ENCODE peak calls at places on chromosome X, in seven cellular contexts. N is mesendoderm, M is H9, H is IMR-90, T is mesenchymal stem cell, P is H1, Y is trophoblast cell. B is an unnamed sample.

GRCh38 chrX:110734894-110735541 is 60.6 kb downstream of the CHRDL1 start:
- DNase-seq in N (peak), M (no peak), H (peak), T (peak), P (no peak), Y (peak), B (no peak)

GRCh38 chrX:15804563-15804962 is 14.3 kb downstream of the ZRSR2 start:
- DNase-seq in N (no peak), M (no peak), H (no peak), T (no peak), P (no peak), Y (no peak), B (no peak)

GRCh38 chrX:17022205-17022604 is 75.7 kb downstream of the REPS2 start:
- DNase-seq in N (no peak), M (no peak), H (peak), T (no peak), P (no peak), Y (peak), B (no peak)

GRCh38 chrX:117641913-117642656 is 474.5 kb downstream of the KLHL13 start:
- DNase-seq in N (no peak), M (no peak), H (no peak), T (no peak), P (no peak), Y (no peak), B (no peak)

GRCh38 chrX:153880440-153880815 is 5.5 kb downstream of the L1CAM start:
- DNase-seq in N (no peak), M (no peak), H (no peak), T (no peak), P (no peak), Y (no peak), B (no peak)

GRCh38 chrX:18426004-18426320 is 554 bp downstream of the CDKL5 start:
- DNase-seq in N (no peak), M (no peak), H (no peak), T (no peak), P (no peak), Y (no peak), B (no peak)

GRCh38 chrX:30312858-30313257 is 3.7 kb upstream of the NR0B1 start:
- DNase-seq in N (no peak), M (no peak), H (no peak), T (no peak), P (no peak), Y (no peak), B (no peak)

GRCh38 chrX:83934220-83934619 is 73.3 kb downstream of the CYLC1 start:
- DNase-seq in N (peak), M (no peak), H (no peak), T (no peak), P (no peak), Y (no peak), B (no peak)

GRCh38 chrX:69163936-69164741 is 1.1 kb downstream of the PJA1 start:
- DNase-seq in N (peak), M (peak), H (no peak), T (peak), P (no peak), Y (peak), B (no peak)

GRCh38 chrX:38342853-38343778 is 9.3 kb upstream of the OTC start:
- DNase-seq in N (no peak), M (no peak), H (no peak), T (no peak), P (no peak), Y (no peak), B (no peak)

GRCh38 chrX:56382278-56382677 is 150.1 kb downstream of the KLF8 start:
- DNase-seq in N (no peak), M (no peak), H (no peak), T (no peak), P (no peak), Y (no peak), B (no peak)

GRCh38 chrX:15269120-15269519 is 763 bp downstream of the ASB9 start:
- DNase-seq in N (no peak), M (no peak), H (no peak), T (no peak), P (no peak), Y (no peak), B (no peak)

GRCh38 chrX:110346681-110347080 is 12.0 kb upstream of the RTL9 start:
- DNase-seq in N (peak), M (peak), H (no peak), T (no peak), P (peak), Y (peak), B (no peak)

GRCh38 chrX:100316987-100317386 is 93.1 kb downstream of the PCDH19 start:
- DNase-seq in N (no peak), M (no peak), H (no peak), T (no peak), P (no peak), Y (no peak), B (no peak)

GRCh38 chrX:154719132-154719675 is 31.7 kb downstream of the GAB3 start:
- DNase-seq in N (no peak), M (no peak), H (peak), T (peak), P (no peak), Y (peak), B (no peak)

GRCh38 chrX:10186355-10186754 is 29.6 kb downstream of the CLCN4 start:
- DNase-seq in N (no peak), M (no peak), H (no peak), T (no peak), P (no peak), Y (no peak), B (no peak)

GRCh38 chrX:103423955-103424640 is 47.8 kb downstream of the BEX3 start:
- DNase-seq in N (peak), M (peak), H (no peak), T (no peak), P (no peak), Y (no peak), B (no peak)

GRCh38 chrX:81577028-81577427 is 375.1 kb downstream of the SH3BGRL start:
- DNase-seq in N (no peak), M (no peak), H (no peak), T (no peak), P (no peak), Y (no peak), B (no peak)

GRCh38 chrX:110786486-110786885 is 9.1 kb downstream of the CHRDL1 start:
- DNase-seq in N (no peak), M (no peak), H (peak), T (peak), P (no peak), Y (peak), B (no peak)

GRCh38 chrX:123121241-123121640 is 62.8 kb upstream of the GRIA3 start:
- DNase-seq in N (no peak), M (no peak), H (no peak), T (no peak), P (no peak), Y (no peak), B (no peak)

GRCh38 chrX:45767021-45767491 is 566.4 kb upstream of the DIPK2B start:
- DNase-seq in N (no peak), M (no peak), H (peak), T (peak), P (no peak), Y (no peak), B (no peak)

GRCh38 chrX:134542485-134542884 is 82.5 kb downstream of the HPRT1 start:
- DNase-seq in N (peak), M (no peak), H (peak), T (peak), P (no peak), Y (peak), B (no peak)

GRCh38 chrX:21493226-21493850 is 119.1 kb downstream of the CNKSR2 start:
- DNase-seq in N (no peak), M (no peak), H (peak), T (no peak), P (no peak), Y (no peak), B (no peak)

GRCh38 chrX:103704863-103705262 is 5.8 kb upstream of the TMEM31 start:
- DNase-seq in N (no peak), M (no peak), H (no peak), T (no peak), P (no peak), Y (no peak), B (no peak)

GRCh38 chrX:47232803-47233332 is at the start of gene USP11:
- DNase-seq in N (peak), M (peak), H (peak), T (peak), P (peak), Y (no peak), B (no peak)

GRCh38 chrX:129744881-129745321 is 6.1 kb downstream of the XPNPEP2 start:
- DNase-seq in N (no peak), M (no peak), H (no peak), T (no peak), P (no peak), Y (no peak), B (no peak)

GRCh38 chrX:150268839-150269238 is 94.3 kb upstream of the MAMLD1 start:
- DNase-seq in N (no peak), M (no peak), H (no peak), T (no peak), P (no peak), Y (no peak), B (no peak)

GRCh38 chrX:107721318-107721717 is 54.3 kb downstream of the TSC22D3 start:
- DNase-seq in N (no peak), M (no peak), H (no peak), T (no peak), P (no peak), Y (no peak), B (no peak)

GRCh38 chrX:123884809-123885408 is 25.1 kb downstream of the XIAP start:
- DNase-seq in N (peak), M (no peak), H (peak), T (peak), P (no peak), Y (peak), B (peak)

GRCh38 chrX:119343856-119344255 is 55.3 kb upstream of the SLC25A43 start:
- DNase-seq in N (no peak), M (no peak), H (no peak), T (no peak), P (no peak), Y (no peak), B (no peak)

GRCh38 chrX:53654378-53654777 is 32.1 kb downstream of the HUWE1 start:
- DNase-seq in N (no peak), M (no peak), H (peak), T (no peak), P (no peak), Y (no peak), B (no peak)

GRCh38 chrX:15946783-15947550 is 92.4 kb upstream of the AP1S2 start:
- DNase-seq in N (peak), M (no peak), H (peak), T (peak), P (no peak), Y (no peak), B (no peak)

GRCh38 chrX:55787063-55787462 is 69.5 kb downstream of the RRAGB start:
- DNase-seq in N (no peak), M (no peak), H (no peak), T (no peak), P (no peak), Y (peak), B (no peak)

DNA sequence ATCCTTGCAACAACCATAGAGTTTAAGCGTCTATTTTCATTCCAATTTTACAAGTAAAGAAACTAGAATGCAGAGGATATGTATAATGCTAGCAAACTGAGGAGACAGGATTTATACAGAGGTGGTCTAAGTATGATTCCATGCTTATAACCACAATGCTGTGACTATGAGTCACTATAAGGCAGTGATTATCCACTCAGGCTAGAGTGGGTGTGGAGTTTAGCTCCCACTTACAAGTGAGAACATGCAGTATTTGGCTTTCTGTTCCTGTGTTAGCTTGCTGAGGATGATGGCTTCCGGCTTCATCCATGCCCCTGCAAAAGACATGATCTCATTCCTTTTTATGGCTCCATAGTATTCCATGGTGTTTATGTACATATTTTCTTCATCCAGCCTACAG is 41.6 kb upstream of the EDA2R start:
- DNase-seq in N (no peak), M (no peak), H (peak), T (no peak), P (no peak), Y (no peak), B (no peak)
- H3K18ac ChIP-seq in N (no peak), M (no peak), H (no peak), T (no peak), P (no peak), Y (no peak), B (no peak)

DNA sequence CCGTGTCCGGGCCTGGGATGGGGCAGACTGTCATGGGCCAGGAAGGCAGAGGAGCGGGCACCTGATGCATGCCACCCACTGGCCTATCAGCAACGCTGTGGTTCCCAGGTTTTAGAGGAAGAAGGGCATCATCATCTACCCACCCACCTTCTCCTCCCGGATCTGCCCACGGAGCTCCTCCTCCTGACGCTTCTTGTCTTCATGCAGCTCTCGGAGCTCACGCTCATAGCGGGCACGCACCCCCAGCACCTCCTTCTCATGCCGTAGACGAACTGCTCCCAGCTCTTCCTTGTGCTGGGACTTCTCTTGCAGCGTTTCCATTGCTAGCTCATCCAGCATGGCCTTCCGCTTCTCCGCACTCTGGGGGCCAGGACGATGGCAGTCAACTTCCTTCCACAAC is 11.4 kb upstream of the KCND1 start:
- DNase-seq in N (no peak), M (no peak), H (no peak), T (no peak), P (no peak), Y (no peak), B (no peak)
- H3K18ac ChIP-seq in N (no peak), M (no peak), H (no peak), T (no peak), P (no peak), Y (no peak), B (no peak)

DNA sequence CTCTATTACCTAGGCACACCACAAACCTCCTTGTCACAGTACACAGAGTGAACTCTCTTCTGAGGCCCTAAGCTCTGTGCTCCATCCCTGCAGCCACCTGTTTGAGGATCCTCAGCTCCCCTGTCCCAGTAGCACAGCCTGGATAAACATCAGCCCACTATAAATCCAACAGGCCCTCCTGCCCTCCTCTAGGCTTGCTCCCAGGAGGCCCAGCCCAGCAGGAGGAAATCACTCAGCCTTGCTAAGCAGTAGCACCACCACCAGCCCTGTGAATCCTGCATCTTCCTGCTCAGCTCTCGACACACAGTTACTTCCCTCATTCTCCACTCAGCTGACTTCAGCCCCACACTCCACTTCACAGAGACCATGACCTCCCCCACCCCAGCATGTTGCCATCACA is 273.9 kb downstream of the BCOR start:
- DNase-seq in N (no peak), M (no peak), H (no peak), T (no peak), P (no peak), Y (no peak), B (no peak)
- H3K18ac ChIP-seq in N (no peak), M (no peak), H (no peak), T (no peak), P (no peak), Y (no peak), B (peak)

GRCh38 chrX:49725401-49725800 is 29.6 kb upstream of the PAGE1 start:
- DNase-seq in N (no peak), M (no peak), H (no peak), T (no peak), P (no peak), Y (no peak), B (no peak)
- H3K18ac ChIP-seq in N (no peak), M (no peak), H (no peak), T (no peak), P (no peak), Y (no peak), B (no peak)

GRCh38 chrX:42797646-42798045 is 19.7 kb upstream of the PPP1R2C start:
- DNase-seq in N (peak), M (no peak), H (no peak), T (peak), P (no peak), Y (peak), B (no peak)
- H3K18ac ChIP-seq in N (no peak), M (no peak), H (no peak), T (no peak), P (no peak), Y (no peak), B (no peak)

GRCh38 chrX:71941771-71942170 is 31.1 kb downstream of the NHSL2 start:
- DNase-seq in N (peak), M (no peak), H (peak), T (peak), P (no peak), Y (no peak), B (no peak)
- H3K18ac ChIP-seq in N (no peak), M (no peak), H (peak), T (peak), P (no peak), Y (no peak), B (no peak)

B was measured in neuronal stem cell.